ENCODE peak calls at places on chromosomes 4 and X, in six cellular contexts. L is NCI-H2081, N is NCI-H1092 treated with DMSO at 0.1 percent for 48 hours, D is right cardiac atrium, M is NCI-H774, H is dermis microvascular lymphatic vessel endothelial cell. J is an unnamed sample.

GRCh38 chr4:162209706-162210105 is 45.9 kb upstream of the FSTL5 start:
- DNase-seq in L (no peak), N (no peak), D (no peak), M (no peak), H (no peak), J (no peak)

GRCh38 chr4:123418486-123418931 is 21.9 kb downstream of the SPRY1 start:
- DNase-seq in L (peak), N (peak), D (no peak), M (peak), H (peak), J (peak)

GRCh38 chrX:42028113-42028512 is 104.8 kb upstream of the CASK start:
- DNase-seq in L (no peak), N (no peak), D (no peak), M (no peak), H (no peak), J (no peak)

GRCh38 chrX:111892375-111892774 is 16.4 kb downstream of the TRPC5OS start:
- DNase-seq in L (no peak), N (no peak), D (no peak), M (no peak), H (no peak), J (no peak)

GRCh38 chr4:104795264-104795934 is 300.7 kb upstream of the CXXC4 start:
- DNase-seq in L (no peak), N (peak), D (peak), M (no peak), H (no peak), J (no peak)

GRCh38 chr4:15459706-15460105 is 10.0 kb upstream of the CC2D2A start:
- DNase-seq in L (no peak), N (no peak), D (no peak), M (no peak), H (no peak), J (no peak)

GRCh38 chr4:8523175-8523574 is 57.0 kb upstream of the GPR78 start:
- DNase-seq in L (no peak), N (no peak), D (no peak), M (no peak), H (no peak), J (no peak)

GRCh38 chr4:145909331-145909730 is 29.3 kb downstream of the ZNF827 start:
- DNase-seq in L (no peak), N (no peak), D (peak), M (no peak), H (no peak), J (no peak)

J was measured in pulmonary artery endothelial cell.